ENCODE peak calls at places on chromosomes 2 and 18, in five cellular contexts. Z is IMR-90, U is foreskin fibroblast, N is dorsolateral prefrontal cortex, I is colonic mucosa. P is an unnamed sample.

GRCh38 chr2:18545384-18545783 is 15.1 kb downstream of the RDH14 start:
- DNase-seq in U (peak; percentile 91), I (no peak), Z (peak; percentile 86), N (no peak), P (no peak)

GRCh38 chr2:210888035-210888434 is 331.6 kb downstream of the CPS1 start:
- DNase-seq in U (no peak), I (no peak), N (no peak), Z (no peak), P (no peak)

GRCh38 chr2:2916621-2917020 is 461.0 kb downstream of the EIPR1 start:
- DNase-seq in I (no peak), N (no peak), Z (no peak), U (no peak), P (no peak)

GRCh38 chr2:120866071-120866470 is 130.4 kb downstream of the GLI2 start:
- DNase-seq in Z (no peak), U (no peak), N (no peak), I (no peak), P (no peak)

GRCh38 chr18:37270046-37270665 is 295.4 kb downstream of the CELF4 start:
- DNase-seq in Z (peak; percentile 52), U (peak; percentile 78), N (no peak), I (peak; percentile 38), P (no peak)

GRCh38 chr2:85583667-85584353 is 421 bp upstream of the VAMP5 start:
- DNase-seq in Z (no peak), U (peak; percentile 41), I (no peak), N (no peak), P (no peak)

GRCh38 chr2:237235383-237236095 is 149.8 kb downstream of the COPS8 start:
- DNase-seq in I (no peak), U (peak; percentile 93), Z (peak; percentile 93), N (no peak), P (peak; percentile 73)

GRCh38 chr2:193847140-193847539 is 1652.4 kb upstream of the TMEFF2 start:
- DNase-seq in Z (no peak), I (no peak), N (no peak), U (peak; percentile 54), P (no peak)

GRCh38 chr18:52190195-52190594 is 149.8 kb upstream of the DCC start:
- DNase-seq in I (no peak), Z (no peak), N (no peak), U (no peak), P (no peak)

GRCh38 chr2:192194866-192195547 is at the start of gene TMEFF2:
- DNase-seq in Z (peak; percentile 83), I (peak; percentile 44), U (peak; percentile 96), N (peak; percentile 100), P (peak; percentile 71)
- H3K4me3 ChIP-seq in Z (peak within 1 kb of the TSS; percentile 61), I (peak within 1 kb of the TSS; percentile 36), U (peak within 1 kb of the TSS; percentile 69), N (peak within 1 kb of the TSS; percentile 84), P (peak within 1 kb of the TSS; percentile 50)

GRCh38 chr18:63974991-63975390 is 5.1 kb downstream of the SERPINB8 start:
- DNase-seq in Z (peak; percentile 30), U (peak; percentile 59), N (no peak), I (peak; percentile 49), P (no peak)
- TF ChIP-seq CTCF in Z (peak; percentile 35), U (peak; percentile 50), N (no peak), I (peak; percentile 22), P (no peak)

DNA sequence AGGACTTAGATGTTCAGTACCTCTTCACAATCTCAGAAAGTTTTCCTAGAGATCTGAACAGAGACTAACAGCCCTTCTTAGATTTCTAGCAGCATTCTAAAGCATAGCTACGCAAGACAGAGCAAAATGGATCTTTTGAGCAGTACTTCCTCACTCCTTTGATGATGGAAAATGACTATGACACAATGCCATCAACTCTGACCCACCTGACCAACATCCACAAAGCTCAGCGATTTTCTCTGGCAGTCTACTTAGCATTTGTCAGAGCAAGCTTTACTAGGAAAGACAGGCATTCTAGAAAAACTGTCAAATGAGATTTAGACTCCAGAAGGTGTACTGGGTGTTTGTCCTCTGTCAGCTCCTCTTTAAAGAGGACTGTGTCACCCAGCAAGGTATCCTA is 180.9 kb upstream of the ACVR2A start:
- DNase-seq in N (no peak), I (no peak), Z (no peak), U (no peak), P (no peak)
- H3K4me3 ChIP-seq in N (no peak overlapping the region), I (no peak overlapping the region), Z (no peak overlapping the region), U (no peak overlapping the region), P (no peak overlapping the region)

DNA sequence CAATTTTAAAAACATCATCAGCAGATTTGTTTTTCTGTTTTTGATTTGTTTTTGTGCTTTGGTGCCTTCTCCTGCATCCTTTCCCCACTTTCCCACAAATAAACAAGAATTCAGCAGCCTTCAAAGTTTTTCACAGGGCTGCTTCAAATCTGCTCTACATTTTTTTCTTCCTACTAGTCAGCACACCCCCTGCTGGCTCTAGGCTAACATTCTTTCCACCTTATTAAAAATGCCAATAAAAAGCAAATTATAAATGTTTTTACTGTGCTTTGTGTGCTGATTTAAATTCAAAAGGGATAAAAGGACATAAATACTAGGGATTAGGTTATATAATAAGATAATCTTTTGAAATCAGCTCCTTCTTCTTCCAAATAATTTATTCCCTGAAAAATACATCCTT is 6.2 kb upstream of the CNTNAP5 start:
- DNase-seq in U (no peak), Z (no peak), N (no peak), I (no peak), P (no peak)
- TF ChIP-seq CTCF in U (no peak), Z (no peak), N (no peak), I (no peak), P (no peak)

DNA sequence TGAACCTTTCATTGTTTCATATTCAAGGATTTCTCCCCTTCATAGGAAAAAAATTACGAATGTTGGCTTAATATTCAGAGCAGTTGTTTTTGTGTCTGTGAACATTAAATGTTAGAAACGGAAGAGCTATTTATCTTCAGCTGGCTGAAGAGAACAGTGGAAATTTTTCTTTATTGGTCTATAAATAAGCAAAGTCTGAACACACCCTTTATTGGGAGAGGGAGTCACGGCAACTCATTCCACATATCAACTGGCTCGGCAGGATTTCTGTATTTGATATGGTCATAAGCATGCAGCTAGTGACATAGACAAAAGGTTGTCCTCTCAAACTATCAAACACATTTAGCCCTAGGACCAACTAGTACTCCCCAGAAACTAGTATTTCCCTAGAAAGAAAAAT is 468.4 kb upstream of the HNRNPA3 start:
- DNase-seq in Z (no peak), U (no peak), I (no peak), N (no peak), P (no peak)
- H3K4me3 ChIP-seq in Z (no peak overlapping the region), U (no peak overlapping the region), I (no peak overlapping the region), N (no peak overlapping the region), P (no peak overlapping the region)

GRCh38 chr18:60664736-60665135 is 292.2 kb upstream of the MC4R start:
- DNase-seq in I (no peak), U (no peak), Z (no peak), N (no peak), P (no peak)
- TF ChIP-seq CTCF in I (no peak), U (no peak), Z (no peak), N (no peak), P (no peak)

DNA sequence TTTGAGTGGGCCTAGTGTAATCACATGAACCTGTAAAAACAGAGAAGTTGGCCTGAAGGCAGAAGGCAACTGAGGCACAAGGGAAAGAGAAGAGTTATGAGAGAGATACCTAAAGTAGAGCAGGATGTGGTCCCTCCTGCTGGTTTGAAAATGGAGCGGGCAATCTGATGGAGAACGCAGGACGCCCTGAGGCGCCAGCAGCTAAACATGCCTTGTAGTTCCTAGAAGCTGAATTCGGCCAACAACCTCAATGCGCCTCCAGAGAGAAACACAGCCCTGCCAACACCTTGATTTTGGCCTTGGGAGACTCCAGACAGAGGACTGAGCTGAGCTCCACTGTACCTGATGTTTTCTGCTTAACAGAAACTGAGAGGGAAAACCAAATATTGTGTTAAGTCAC is 469.9 kb downstream of the SOCS6 start:
- DNase-seq in U (no peak), Z (no peak), I (no peak), N (no peak), P (no peak)
- H3K4me3 ChIP-seq in U (no peak overlapping the region), Z (no peak overlapping the region), I (no peak overlapping the region), N (no peak overlapping the region), P (no peak overlapping the region)

DNA sequence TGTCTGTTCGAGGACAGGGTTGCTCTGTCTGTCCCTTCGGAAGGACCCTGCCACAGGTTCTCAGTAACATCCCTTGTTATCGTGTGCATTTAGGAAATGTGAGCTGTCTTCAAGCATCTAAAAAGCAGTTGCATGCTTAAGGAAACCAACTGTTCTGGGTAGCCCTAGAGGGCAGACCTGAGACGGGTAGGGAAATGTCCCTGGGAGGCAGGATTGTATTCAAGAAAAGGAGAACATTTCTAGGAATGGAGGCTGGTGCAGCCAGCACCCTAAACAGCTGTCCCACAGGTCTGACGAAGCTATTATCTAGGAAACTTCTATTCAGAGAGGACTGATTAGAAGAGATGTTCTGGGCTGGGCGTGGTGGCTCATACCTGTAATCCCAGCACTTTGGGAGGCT is 414.2 kb downstream of the NBAS start:
- DNase-seq in I (no peak), Z (no peak), U (no peak), N (no peak), P (no peak)
- TF ChIP-seq CTCF in I (no peak), Z (no peak), U (no peak), N (no peak), P (no peak)

GRCh38 chr18:9861157-9861556 is 24.6 kb upstream of the TXNDC2 start:
- DNase-seq in U (no peak), Z (no peak), I (no peak), N (no peak), P (no peak)
- H3K4me3 ChIP-seq in U (no peak overlapping the region), Z (no peak overlapping the region), I (no peak overlapping the region), N (no peak overlapping the region), P (no peak overlapping the region)

DNA sequence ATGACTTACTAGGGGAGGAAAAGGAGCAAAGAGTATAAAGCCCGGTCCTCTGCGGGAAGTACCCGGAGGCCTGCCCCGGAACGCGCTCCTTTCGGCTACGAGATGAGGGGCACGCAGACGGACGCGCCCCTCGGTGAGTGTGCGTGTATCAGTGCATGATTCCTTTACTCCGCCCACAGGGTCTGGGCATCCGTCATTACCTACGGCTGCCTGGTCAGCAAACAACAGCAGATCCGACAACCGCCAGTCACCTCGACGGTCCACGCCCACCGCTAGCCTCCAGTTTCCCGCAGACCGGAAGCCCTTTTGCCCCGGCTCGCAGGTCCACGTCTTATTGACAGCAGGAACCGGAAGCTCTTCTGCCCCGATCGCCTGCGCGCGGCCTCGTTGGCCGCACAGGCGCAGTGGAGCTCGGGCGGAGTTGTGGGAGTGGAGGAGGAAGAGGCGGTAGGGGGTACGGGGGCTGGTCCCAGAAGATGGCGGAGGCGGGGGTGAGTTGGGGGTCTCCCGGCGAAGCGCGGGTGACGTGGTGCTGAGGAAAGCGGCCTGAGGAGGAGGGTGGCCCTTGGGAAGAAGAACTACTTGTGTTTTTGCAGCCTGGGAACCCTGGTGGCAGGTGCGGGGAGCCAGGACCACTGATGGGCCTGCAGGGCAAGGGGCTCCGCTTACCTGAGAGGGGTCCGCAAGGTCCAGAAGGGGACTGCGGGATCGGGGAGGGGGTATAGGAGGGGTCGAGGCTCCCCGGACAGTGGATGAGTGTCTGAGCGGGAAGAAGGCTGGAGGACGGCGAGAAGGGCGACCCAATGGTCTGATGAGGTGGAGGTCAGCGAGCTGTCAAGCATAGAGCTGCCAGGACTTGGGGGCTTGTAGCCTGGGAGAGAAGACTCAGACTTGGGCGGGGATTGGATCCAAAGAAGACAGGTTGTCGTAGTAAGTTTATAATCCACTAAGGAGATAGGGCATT is at the start of gene INSIG2:
- DNase-seq in U (peak; percentile 97), N (peak; percentile 91), I (peak; percentile 97), Z (peak; percentile 91), P (peak; percentile 91)
- TF ChIP-seq CTCF in U (no peak), N (peak; percentile 14), I (no peak), Z (no peak), P (no peak)

P was measured in heart right ventricle.